ENCODE peak calls at places on chromosome 10, in seven cellular contexts. B is astrocyte of the spinal cord, C is transverse colon, Y is pancreas, O is GM12865, Z is H9, L is epithelial cell of esophagus. D is an unnamed sample.

GRCh38 chr10:31134303-31134928 is 102.8 kb upstream of the ZNF438 start:
- DNase-seq in L (peak; percentile 37), O (peak; percentile 53), Z (no peak), Y (no peak), C (peak; percentile 19), B (peak; percentile 87), D (peak; percentile 25)

GRCh38 chr10:43824934-43825333 is 176.3 kb upstream of the ZNF32 start:
- DNase-seq in C (peak; percentile 41), B (peak; percentile 53), Z (no peak), L (no peak), O (no peak), Y (no peak), D (no peak)

GRCh38 chr10:92760609-92761008 is 70.9 kb downstream of the HHEX start:
- DNase-seq in B (peak; percentile 60), Y (no peak), L (peak; percentile 19), C (no peak), Z (no peak), O (no peak), D (peak; percentile 36)

GRCh38 chr10:71564221-71564820 is 155.3 kb downstream of the C10orf105 start:
- DNase-seq in B (no peak), L (no peak), O (no peak), Y (no peak), Z (no peak), C (no peak), D (no peak)

GRCh38 chr10:35005868-35006267 is 84.3 kb downstream of the CUL2 start:
- DNase-seq in O (no peak), L (peak; percentile 99), C (no peak), Y (no peak), B (peak; percentile 84), Z (no peak), D (peak; percentile 98)

GRCh38 chr10:5071411-5072198 is 22.6 kb upstream of the AKR1C3 start:
- DNase-seq in Y (no peak), B (peak; percentile 53), L (peak; percentile 92), O (no peak), Z (peak; percentile 39), C (peak; percentile 52), D (peak; percentile 82)

GRCh38 chr10:95896066-95896850 is 11.5 kb upstream of the CC2D2B start:
- DNase-seq in Y (no peak), O (no peak), B (no peak), Z (no peak), C (no peak), L (peak; percentile 23), D (no peak)

GRCh38 chr10:55400075-55400474 is 599.0 kb upstream of the PCDH15 start:
- DNase-seq in O (no peak), C (no peak), B (no peak), L (no peak), Z (no peak), Y (no peak), D (no peak)

GRCh38 chr10:8283986-8284385 is 229.5 kb downstream of the GATA3 start:
- DNase-seq in O (no peak), Y (no peak), B (no peak), C (no peak), L (no peak), Z (no peak), D (no peak)

GRCh38 chr10:124600051-124600880 is 138.6 kb downstream of the LHPP start:
- DNase-seq in O (no peak), Y (no peak), Z (no peak), L (no peak), C (no peak), B (no peak), D (no peak)

GRCh38 chr10:107687702-107688101 is 523.2 kb upstream of the SORCS1 start:
- DNase-seq in Z (no peak), C (no peak), O (no peak), L (peak; percentile 46), Y (no peak), B (no peak), D (peak; percentile 31)

GRCh38 chr10:127155221-127155620 is 41.2 kb downstream of the INSYN2A start:
- DNase-seq in C (no peak), O (no peak), Y (no peak), L (no peak), B (peak; percentile 13), Z (no peak), D (peak; percentile 27)

GRCh38 chr10:11625019-11625735 is 13.7 kb upstream of the USP6NL start:
- DNase-seq in L (peak; percentile 24), Z (no peak), B (no peak), Y (no peak), O (peak; percentile 73), C (peak; percentile 26), D (no peak)

GRCh38 chr10:63114031-63114814 is 18.9 kb upstream of the NRBF2 start:
- DNase-seq in B (peak; percentile 83), O (no peak), L (peak; percentile 94), C (peak; percentile 63), Z (no peak), Y (no peak), D (peak; percentile 98)

GRCh38 chr10:1572519-1573333 is 164.6 kb downstream of the ADARB2 start:
- DNase-seq in C (no peak), Y (no peak), B (no peak), Z (no peak), O (no peak), L (no peak), D (no peak)

GRCh38 chr10:81838950-81839349 is 36.0 kb upstream of the NRG3 start:
- DNase-seq in Z (peak; percentile 56), L (peak; percentile 1), Y (no peak), C (no peak), B (no peak), O (no peak), D (peak; percentile 8)

GRCh38 chr10:103849880-103850571 is 5.3 kb downstream of the SH3PXD2A start:
- DNase-seq in B (peak; percentile 92), C (no peak), Z (no peak), L (peak; percentile 90), O (no peak), Y (no peak), D (peak; percentile 66)

GRCh38 chr10:21534611-21535493 is 820 bp downstream of the MLLT10 start:
- DNase-seq in C (peak; percentile 68), Y (peak; percentile 77), O (peak; percentile 64), B (peak; percentile 54), L (peak; percentile 70), Z (peak; percentile 73), D (peak; percentile 58)

GRCh38 chr10:115093776-115094361 is 704 bp downstream of the ATRNL1 start:
- DNase-seq in Z (peak; percentile 70), C (peak; percentile 13), L (peak; percentile 28), O (peak; percentile 14), B (no peak), Y (peak; percentile 75), D (no peak)

GRCh38 chr10:16011548-16011947 is 151.2 kb upstream of the MINDY3 start:
- DNase-seq in O (no peak), L (peak; percentile 1), Y (no peak), B (no peak), C (no peak), Z (no peak), D (peak; percentile 60)

GRCh38 chr10:79050896-79051555 is 17.7 kb upstream of the ZMIZ1 start:
- DNase-seq in L (peak; percentile 39), O (no peak), Z (no peak), C (no peak), Y (peak; percentile 53), B (no peak), D (peak; percentile 41)

GRCh38 chr10:27742926-27743735 is 2.5 kb downstream of the MKX start:
- DNase-seq in B (peak; percentile 34), O (no peak), L (peak; percentile 24), Z (peak; percentile 74), C (peak; percentile 17), Y (peak; percentile 73), D (no peak)

GRCh38 chr10:71627956-71628355 is 91.6 kb downstream of the C10orf105 start:
- DNase-seq in L (no peak), B (no peak), O (no peak), Z (no peak), C (no peak), Y (no peak), D (no peak)

DNA sequence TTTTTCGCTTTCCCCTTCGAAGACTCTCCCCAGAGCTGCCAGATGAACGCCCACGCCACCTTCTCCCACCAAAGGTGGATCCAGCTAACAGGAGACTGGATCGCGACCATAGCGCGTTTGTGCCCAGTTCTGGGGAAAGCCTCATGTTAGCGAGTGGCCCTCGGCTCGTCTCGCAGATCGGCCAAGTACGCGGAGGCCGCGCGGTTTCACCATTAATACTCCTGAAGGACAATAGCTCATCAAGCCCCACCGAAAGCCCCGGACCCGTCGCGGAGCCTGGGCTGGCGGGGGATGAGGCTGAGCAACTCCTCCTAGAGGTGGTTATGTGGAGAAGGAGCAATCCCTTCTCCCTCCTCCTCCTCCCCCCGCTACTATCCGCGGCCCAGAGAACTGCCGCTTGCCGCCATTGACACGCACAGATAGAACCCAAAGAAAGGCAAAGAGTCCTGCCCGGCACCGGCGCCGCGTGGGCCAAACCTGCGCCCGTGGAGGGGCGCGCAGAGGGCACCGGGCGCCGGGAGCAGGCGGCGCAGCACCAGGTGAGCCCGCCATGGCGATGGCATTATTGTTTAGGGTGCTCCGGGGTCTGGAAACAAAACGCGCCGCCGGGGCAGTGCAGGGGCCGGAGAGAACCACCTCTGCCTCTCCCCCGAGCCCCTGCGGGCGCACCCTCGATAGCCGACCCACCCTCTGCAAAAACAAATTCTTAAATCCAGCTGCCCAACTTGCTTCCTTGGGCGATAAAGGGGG is at the start of gene MACROH2A2:
- DNase-seq in L (peak; percentile 73), Z (peak; percentile 84), O (no peak), Y (peak; percentile 75), B (peak; percentile 72), C (peak; percentile 62), D (peak; percentile 61)
- TF ChIP-seq CTCF in L (peak; percentile 49), Z (peak; percentile 58), O (no peak), Y (no peak), B (peak; percentile 59), C (no peak), D (peak; percentile 32)

DNA sequence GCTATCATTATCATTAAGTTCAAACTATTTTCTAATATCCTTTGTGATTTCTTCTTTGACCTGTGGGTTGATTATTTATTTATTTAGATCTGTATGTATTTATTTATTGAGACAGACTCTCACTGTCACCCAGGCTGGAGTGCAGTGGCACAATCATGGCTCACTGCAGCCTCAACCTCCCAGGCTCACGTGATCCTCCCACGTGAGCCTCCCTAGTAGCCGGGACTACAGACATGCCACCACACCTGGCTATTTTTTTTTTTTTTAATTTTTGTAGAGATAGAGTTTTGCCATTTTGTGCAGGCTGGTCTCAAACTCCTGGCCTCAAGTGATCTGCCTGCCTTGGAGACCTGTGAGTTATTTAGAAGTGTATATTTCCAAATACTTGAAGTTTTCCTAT is 28.7 kb upstream of the MRPS16 start:
- DNase-seq in L (no peak), Y (no peak), C (no peak), O (no peak), Z (no peak), B (no peak), D (no peak)
- TF ChIP-seq CTCF in L (no peak), Y (no peak), C (no peak), O (no peak), Z (no peak), B (no peak), D (no peak)

DNA sequence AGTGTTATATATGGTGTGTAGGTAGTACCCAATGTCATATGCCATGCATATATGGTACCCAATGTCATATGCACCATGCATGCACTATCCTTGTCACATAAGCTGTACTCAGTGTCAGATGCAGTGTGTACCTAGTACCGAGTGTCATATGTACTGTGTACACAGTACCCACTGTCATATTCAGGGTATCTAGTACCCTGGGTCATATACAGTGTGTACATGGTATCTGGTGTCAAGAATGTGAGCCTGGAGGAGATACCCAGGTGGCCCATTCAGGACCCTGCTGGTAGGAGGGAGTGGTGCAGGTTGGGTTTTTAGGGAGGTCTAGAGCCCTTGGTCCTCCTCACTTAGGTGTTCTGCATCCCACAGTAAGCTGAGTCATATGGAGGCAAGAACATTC is 1.8 kb downstream of the ZMYND11 start:
- DNase-seq in Y (no peak), L (peak; percentile 40), Z (peak; percentile 62), B (peak; percentile 7), O (peak; percentile 63), C (no peak), D (peak; percentile 62)
- TF ChIP-seq CTCF in Y (peak; percentile 27), L (peak; percentile 42), Z (peak; percentile 63), B (peak; percentile 46), O (peak; percentile 52), C (peak; percentile 32), D (peak; percentile 19)

GRCh38 chr10:123361832-123362231 is 207.6 kb downstream of the BUB3 start:
- DNase-seq in B (no peak), Y (no peak), L (no peak), C (no peak), Z (no peak), O (no peak), D (no peak)
- TF ChIP-seq CTCF in B (no peak), Y (no peak), L (no peak), C (no peak), Z (no peak), O (no peak), D (no peak)

D was measured in MCF 10A.